ENCODE peak calls at places on chromosome 10, in six cellular contexts. M is stimulated activated CD8-positive, alpha-beta memory T cell treated with anti-CD3 and anti-CD28 coated beads, Interleukin-15, amount 100 ng/mL, for 24 hours; A is left ventricle myocardium superior; U is heart left ventricle; D is NCI-H524; L is GM10248. I is an unnamed sample.

GRCh38 chr10:62224606-62225005 is 44.0 kb downstream of the RTKN2 start:
- DNase-seq in M (no peak), A (no peak), U (no peak), D (no peak), L (no peak), I (peak)

GRCh38 chr10:132363921-132364593 is 32.1 kb downstream of the LRRC27 start:
- DNase-seq in M (no peak), A (no peak), U (no peak), D (no peak), L (peak), I (no peak)

GRCh38 chr10:86365346-86366032 is 1.1 kb downstream of the GRID1 start:
- DNase-seq in M (no peak), A (no peak), U (peak), D (no peak), L (no peak), I (no peak)

GRCh38 chr10:62016477-62017140 is 115.1 kb downstream of the ARID5B start:
- DNase-seq in M (no peak), A (no peak), U (no peak), D (no peak), L (peak), I (no peak)

GRCh38 chr10:84334806-84335205 is 6.4 kb downstream of the CCSER2 start:
- DNase-seq in M (no peak), A (no peak), U (no peak), D (no peak), L (no peak), I (no peak)

GRCh38 chr10:121615862-121616261 is 17.6 kb upstream of the FGFR2 start:
- DNase-seq in M (no peak), A (no peak), U (no peak), D (no peak), L (no peak), I (no peak)

GRCh38 chr10:86366033-86366901 is at the start of gene GRID1:
- DNase-seq in M (no peak), A (peak), U (peak), D (no peak), L (peak), I (no peak)

GRCh38 chr10:121597504-121598241 is 571 bp downstream of the FGFR2 start:
- DNase-seq in M (no peak), A (peak), U (no peak), D (no peak), L (no peak), I (no peak)

GRCh38 chr10:101066890-101067355 is 5.1 kb downstream of the KAZALD1 start:
- DNase-seq in M (no peak), A (no peak), U (no peak), D (no peak), L (no peak), I (peak)

GRCh38 chr10:31536297-31536696 is 217.3 kb downstream of the ZEB1 start:
- DNase-seq in M (no peak), A (no peak), U (no peak), D (no peak), L (no peak), I (no peak)